ENCODE peak calls at places on chromosomes 1 and 21, in six cellular contexts. O is HCT116, R is GM12878, P is K562, E is HepG2, F is H1. V is an unnamed sample.

GRCh38 chr1:59393211-59394180 is 96.6 kb downstream of the FGGY start:
- DNase-seq in E (peak; percentile 50), F (no peak), O (no peak), R (no peak), P (peak; percentile 73), V (no peak)

GRCh38 chr1:63817152-63817667 is 43.4 kb downstream of the ROR1 start:
- DNase-seq in F (no peak), P (no peak), E (no peak), O (no peak), R (no peak), V (no peak)

GRCh38 chr1:206002160-206002559 is 1.0 kb downstream of the RAB7B start:
- DNase-seq in O (no peak), F (peak; percentile 22), P (no peak), R (no peak), E (no peak), V (no peak)

GRCh38 chr1:197632000-197632399 is 143.3 kb downstream of the DENND1B start:
- DNase-seq in E (no peak), R (no peak), F (no peak), O (no peak), P (no peak), V (no peak)

GRCh38 chr1:15027515-15027948 is 126.0 kb upstream of the TMEM51 start:
- DNase-seq in F (peak; percentile 97), R (no peak), E (peak; percentile 56), P (peak; percentile 76), O (peak; percentile 22), V (no peak)

GRCh38 chr1:160193091-160193819 is 2.9 kb downstream of the CASQ1 start:
- DNase-seq in R (peak; percentile 48), O (peak; percentile 68), E (peak; percentile 85), F (peak; percentile 98), P (peak; percentile 90), V (peak; percentile 94)

GRCh38 chr1:200279810-200280411 is 129.9 kb downstream of the ZNF281 start:
- DNase-seq in E (peak; percentile 64), R (no peak), P (peak; percentile 63), O (peak; percentile 55), F (peak; percentile 84), V (peak; percentile 82)

GRCh38 chr1:162319510-162320160 is 57.0 kb downstream of the SPATA46 start:
- DNase-seq in O (no peak), R (no peak), P (no peak), E (no peak), F (no peak), V (no peak)

GRCh38 chr21:46368533-46369285 is 44.8 kb downstream of the PCNT start:
- DNase-seq in R (peak; percentile 65), F (no peak), E (no peak), P (no peak), O (no peak), V (no peak)

GRCh38 chr1:171513743-171514142 is 28.4 kb downstream of the PRRC2C start:
- DNase-seq in F (no peak), R (no peak), P (no peak), O (no peak), E (no peak), V (no peak)

GRCh38 chr1:6418668-6419396 is 887 bp downstream of the HES2 start:
- DNase-seq in P (no peak), R (no peak), F (no peak), E (no peak), O (no peak), V (no peak)

GRCh38 chr1:25864434-25864833 is 5.2 kb upstream of the AUNIP start:
- DNase-seq in O (no peak), R (no peak), E (no peak), P (no peak), F (no peak), V (no peak)

GRCh38 chr1:25861316-25862286 is 2.3 kb upstream of the AUNIP start:
- DNase-seq in F (no peak), O (peak; percentile 48), E (peak; percentile 82), P (peak; percentile 92), R (no peak), V (no peak)

GRCh38 chr1:25862785-25863485 is 3.7 kb upstream of the AUNIP start:
- DNase-seq in F (no peak), E (no peak), R (no peak), P (no peak), O (no peak), V (no peak)

GRCh38 chr1:25866288-25866687 is 7.0 kb upstream of the AUNIP start:
- DNase-seq in O (no peak), R (no peak), F (no peak), P (no peak), E (peak; percentile 53), V (no peak)

DNA sequence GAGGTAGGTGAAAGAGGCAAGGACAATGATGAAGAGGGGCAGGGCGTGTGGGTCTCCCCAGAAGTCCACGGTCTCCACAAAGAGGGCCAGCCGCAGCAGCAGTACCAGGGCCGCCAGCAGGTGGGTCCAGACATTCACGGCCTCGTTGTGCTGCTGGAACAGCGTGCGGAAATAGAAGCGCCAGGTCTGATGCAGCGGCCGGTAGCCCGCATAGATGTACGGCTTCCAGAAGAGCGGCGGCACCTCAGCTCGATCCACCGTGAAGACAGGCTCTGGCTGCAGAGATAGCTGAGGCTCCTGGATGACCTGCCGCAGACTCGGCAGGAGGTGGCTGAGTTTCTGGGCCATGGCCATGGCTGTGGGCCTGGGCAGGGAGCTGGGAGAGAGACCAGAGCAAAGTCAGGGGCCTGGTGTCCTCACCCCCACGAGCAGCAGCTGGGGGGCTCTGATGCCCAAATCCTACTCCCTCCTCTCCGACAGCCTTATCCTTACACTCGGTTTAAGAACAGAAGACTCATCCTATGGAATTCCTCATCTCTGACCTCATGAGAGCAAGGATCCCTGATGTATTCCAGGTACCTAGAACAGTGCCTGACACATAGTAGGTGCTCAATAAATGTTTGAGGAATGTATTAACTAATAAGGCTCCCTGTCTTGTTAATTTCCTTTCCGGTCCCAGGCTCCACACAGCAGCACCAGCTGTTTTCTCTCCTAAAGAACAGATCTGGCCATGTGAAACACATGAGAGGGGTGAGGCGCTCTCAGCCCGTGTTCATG is 4.4 kb upstream of the AUNIP start:
- DNase-seq in O (no peak), R (no peak), P (no peak), F (no peak), E (no peak), V (no peak)
- TF ChIP-seq ZNF274 in O (no peak), R (no peak), P (no peak), F (no peak), E (no peak), V (no peak)

GRCh38 chr1:51651552-51651942 is 34.7 kb downstream of the OSBPL9 start:
- DNase-seq in E (no peak), P (no peak), R (no peak), O (no peak), F (no peak), V (no peak)

GRCh38 chr1:51653127-51653526 is 36.2 kb downstream of the OSBPL9 start:
- DNase-seq in F (no peak), O (no peak), R (no peak), E (no peak), P (no peak), V (no peak)

GRCh38 chr1:51649593-51650091 is 32.8 kb downstream of the OSBPL9 start:
- DNase-seq in R (no peak), E (no peak), F (no peak), P (peak; percentile 77), O (no peak), V (no peak)

GRCh38 chr1:51648180-51649109 is 31.6 kb downstream of the OSBPL9 start:
- DNase-seq in E (peak; percentile 66), F (no peak), O (no peak), R (no peak), P (peak; percentile 94), V (no peak)

GRCh38 chr1:51650198-51650597 is 33.3 kb downstream of the OSBPL9 start:
- DNase-seq in F (no peak), P (no peak), O (no peak), R (no peak), E (no peak), V (no peak)
- H3K4me1 ChIP-seq in F (no peaks in the 10 kb centered on the region), P (peaks cover 37% of the 10 kb centered on the region), O (peaks cover 51% of the 10 kb centered on the region), R (no peaks in the 10 kb centered on the region), E (peaks cover 50% of the 10 kb centered on the region), V (peaks cover 3% of the 10 kb centered on the region)

GRCh38 chr1:224113918-224114786 is at the start of gene FBXO28:
- DNase-seq in R (peak; percentile 77), E (peak; percentile 91), P (peak; percentile 99), F (peak; percentile 92), O (peak; percentile 88), V (peak; percentile 99)

GRCh38 chr1:224116131-224116530 is 2.2 kb downstream of the FBXO28 start:
- DNase-seq in E (peak; percentile 47), P (peak; percentile 64), R (peak; percentile 47), F (no peak), O (peak; percentile 56), V (peak; percentile 13)

GRCh38 chr1:224123136-224123535 is 9.2 kb downstream of the FBXO28 start:
- DNase-seq in R (no peak), P (no peak), O (no peak), E (no peak), F (no peak), V (no peak)

GRCh38 chr1:224114787-224115175 is 870 bp downstream of the FBXO28 start:
- DNase-seq in E (no peak), O (no peak), P (no peak), R (no peak), F (no peak), V (peak; percentile 13)

GRCh38 chr1:224118688-224119087 is 4.8 kb downstream of the FBXO28 start:
- DNase-seq in O (no peak), F (no peak), E (no peak), R (no peak), P (no peak), V (no peak)
- TF ChIP-seq ZNF274 in O (no peak), F (no peak), E (no peak), R (no peak), P (no peak), V (no peak)

GRCh38 chr1:183596500-183596899 is 6.2 kb upstream of the NCF2 start:
- DNase-seq in F (no peak), P (no peak), E (no peak), O (no peak), R (no peak), V (no peak)
- H3K4me1 ChIP-seq in F (no peaks in the 10 kb centered on the region), P (no peaks in the 10 kb centered on the region), E (no peaks in the 10 kb centered on the region), O (peaks cover 7% of the 10 kb centered on the region), R (peaks cover 44% of the 10 kb centered on the region), V (peaks cover 5% of the 10 kb centered on the region)

GRCh38 chr1:12196641-12197482 is 30.1 kb downstream of the TNFRSF1B start:
- DNase-seq in F (no peak), O (no peak), E (peak; percentile 35), R (no peak), P (no peak), V (no peak)
- TF ChIP-seq ZNF274 in F (no peak), O (no peak), E (no peak), R (no peak), P (no peak), V (no peak)

GRCh38 chr1:19648689-19649088 is 4.6 kb downstream of the NBL1 start:
- DNase-seq in O (peak; percentile 57), R (no peak), F (peak; percentile 90), E (peak; percentile 53), P (peak; percentile 63), V (no peak)
- H3K4me1 ChIP-seq in O (peaks cover 49% of the 10 kb centered on the region), R (no peaks in the 10 kb centered on the region), F (peaks cover 10% of the 10 kb centered on the region), E (peaks cover 31% of the 10 kb centered on the region), P (peaks cover 15% of the 10 kb centered on the region), V (peaks cover 6% of the 10 kb centered on the region)